ENCODE peak calls at places on chromosomes 4 and X, in four cellular contexts. F is psoas muscle, G is HEK293T, L is adrenal gland. Y is an unnamed sample.

GRCh38 chr4:111027526-111027925 is 404.6 kb upstream of the PITX2 start:
- DNase-seq in F (no peak), G (no peak), L (no peak), Y (no peak)

GRCh38 chr4:72286185-72286584 is 254.4 kb downstream of the NPFFR2 start:
- DNase-seq in F (no peak), G (no peak), L (no peak), Y (no peak)

GRCh38 chr4:41878991-41879491 is 56.2 kb upstream of the TMEM33 start:
- DNase-seq in F (peak; percentile 45), G (no peak), L (no peak), Y (no peak)

GRCh38 chr4:189124149-189124758 is 816.4 kb upstream of the FRG1 start:
- DNase-seq in F (no peak), G (peak; percentile 4), L (peak; percentile 26), Y (no peak)

GRCh38 chr4:153249199-153250154 is 45.2 kb downstream of the TRIM2 start:
- DNase-seq in F (peak; percentile 85), G (peak; percentile 93), L (peak; percentile 71), Y (peak; percentile 86)

GRCh38 chr4:54189140-54189539 is 40.0 kb upstream of the PDGFRA start:
- DNase-seq in F (no peak), G (no peak), L (no peak), Y (no peak)

GRCh38 chr4:52260507-52261302 is 209.6 kb downstream of the SPATA18 start:
- DNase-seq in F (peak; percentile 56), G (no peak), L (no peak), Y (no peak)

GRCh38 chr4:129355031-129355430 is 259.1 kb downstream of the C4orf33 start:
- DNase-seq in F (no peak), G (no peak), L (no peak), Y (no peak)

GRCh38 chrX:97372006-97372766 is 488.5 kb downstream of the RPA4 start:
- DNase-seq in F (no peak), G (no peak), L (no peak), Y (no peak)

GRCh38 chr4:140266958-140267568 is 106.4 kb upstream of the SCOC start:
- DNase-seq in F (no peak), G (no peak), L (no peak), Y (no peak)